ENCODE peak calls at places on chromosomes 1 and 21, in seven cellular contexts. S is iPS-NIHi11, T is body of pancreas, R is prostate gland, I is suprapubic skin, B is uterus, H is NCI-H1092 treated with DMSO at 0.1 percent for 48 hours. X is an unnamed sample.

GRCh38 chr1:228391411-228392020 is 15.1 kb downstream of the TRIM11 start:
- DNase-seq in S (no peak), T (no peak), R (no peak), I (no peak), B (no peak), H (no peak), X (no peak)

GRCh38 chr1:21217812-21218596 is 41.3 kb upstream of the EIF4G3 start:
- DNase-seq in S (peak), T (peak), R (no peak), I (no peak), B (no peak), H (peak), X (peak)

GRCh38 chr21:45014747-45015468 is 59.5 kb upstream of the ADARB1 start:
- DNase-seq in S (no peak), T (no peak), R (no peak), I (peak), B (no peak), H (no peak), X (peak)

GRCh38 chr1:32286763-32287162 is 5.1 kb upstream of the HDAC1 start:
- DNase-seq in S (no peak), T (no peak), R (no peak), I (no peak), B (no peak), H (no peak), X (no peak)

GRCh38 chr1:94866178-94866822 is 46.1 kb downstream of the SLC44A3 start:
- DNase-seq in S (peak), T (no peak), R (no peak), I (no peak), B (no peak), H (peak), X (no peak)

GRCh38 chr21:24220466-24220865 is 1386.8 kb downstream of the MRPL39 start:
- DNase-seq in S (no peak), T (no peak), R (no peak), I (no peak), B (no peak), H (no peak), X (no peak)

GRCh38 chr1:77361621-77362020 is 79.8 kb downstream of the AK5 start:
- DNase-seq in S (no peak), T (no peak), R (no peak), I (no peak), B (no peak), H (no peak), X (no peak)

GRCh38 chr1:2570261-2570794 is 14.2 kb downstream of the TNFRSF14 start:
- DNase-seq in S (no peak), T (no peak), R (no peak), I (no peak), B (no peak), H (no peak), X (no peak)

GRCh38 chr21:32726742-32727477 is 903 bp downstream of the SYNJ1 start:
- DNase-seq in S (no peak), T (peak), R (no peak), I (no peak), B (no peak), H (peak), X (peak)

GRCh38 chr1:104125935-104126334 is 376.2 kb downstream of the AMY1C start:
- DNase-seq in S (no peak), T (no peak), R (no peak), I (no peak), B (no peak), H (no peak), X (no peak)

GRCh38 chr1:21667348-21668231 is 1.6 kb downstream of the RAP1GAP start:
- DNase-seq in S (no peak), T (no peak), R (no peak), I (peak), B (no peak), H (no peak), X (no peak)

GRCh38 chr1:207853372-207853757 is 57.6 kb downstream of the CD34 start:
- DNase-seq in S (no peak), T (no peak), R (no peak), I (no peak), B (no peak), H (no peak), X (peak)

GRCh38 chr21:18608226-18608625 is 204.6 kb upstream of the TMPRSS15 start:
- DNase-seq in S (no peak), T (no peak), R (no peak), I (no peak), B (no peak), H (peak), X (no peak)

GRCh38 chr1:209831615-209832014 is 3.8 kb downstream of the UTP25 start:
- DNase-seq in S (no peak), T (no peak), R (no peak), I (no peak), B (no peak), H (no peak), X (no peak)

GRCh38 chr1:201709564-201710295 is 119.2 kb upstream of the IPO9 start:
- DNase-seq in S (peak), T (peak), R (peak), I (peak), B (peak), H (peak), X (peak)

GRCh38 chr1:150106331-150106730 is 38.8 kb downstream of the VPS45 start:
- DNase-seq in S (no peak), T (no peak), R (no peak), I (no peak), B (no peak), H (no peak), X (no peak)

GRCh38 chr21:43864313-43864805 is 664 bp upstream of the AGPAT3 start:
- DNase-seq in S (peak), T (peak), R (peak), I (no peak), B (no peak), H (peak), X (no peak)

GRCh38 chr1:29849038-29849750 is 612.9 kb downstream of the PTPRU start:
- DNase-seq in S (peak), T (peak), R (no peak), I (no peak), B (no peak), H (peak), X (peak)

GRCh38 chr1:115668579-115668978 is 26.8 kb downstream of the VANGL1 start:
- DNase-seq in S (no peak), T (no peak), R (no peak), I (no peak), B (no peak), H (no peak), X (no peak)

GRCh38 chr1:191641420-191642215 is 516.6 kb upstream of the RGS18 start:
- DNase-seq in S (no peak), T (no peak), R (no peak), I (no peak), B (no peak), H (no peak), X (no peak)

GRCh38 chr1:160625321-160625720 is 21.5 kb downstream of the SLAMF1 start:
- DNase-seq in S (no peak), T (no peak), R (no peak), I (no peak), B (no peak), H (no peak), X (no peak)

GRCh38 chr1:10980841-10981727 is 31.4 kb upstream of the TARDBP start:
- DNase-seq in S (no peak), T (no peak), R (no peak), I (no peak), B (no peak), H (no peak), X (no peak)

GRCh38 chr1:11571906-11572616 is 82.2 kb downstream of the FBXO2 start:
- DNase-seq in S (peak), T (no peak), R (no peak), I (no peak), B (no peak), H (no peak), X (no peak)

GRCh38 chr1:183908095-183908494 is 103.2 kb downstream of the RGL1 start:
- DNase-seq in S (no peak), T (no peak), R (no peak), I (no peak), B (no peak), H (no peak), X (no peak)

GRCh38 chr1:212987702-212988322 is 27.9 kb downstream of the ANGEL2 start:
- DNase-seq in S (no peak), T (no peak), R (no peak), I (no peak), B (no peak), H (no peak), X (no peak)

GRCh38 chr1:84488107-84488506 is 9.0 kb downstream of the RPF1 start:
- DNase-seq in S (no peak), T (no peak), R (no peak), I (no peak), B (no peak), H (no peak), X (no peak)

GRCh38 chr1:15620155-15620545 is 2.9 kb downstream of the DDI2 start:
- DNase-seq in S (no peak), T (no peak), R (no peak), I (no peak), B (no peak), H (no peak), X (no peak)

GRCh38 chr1:53273526-53273925 is 35.2 kb upstream of the MAGOH start:
- DNase-seq in S (no peak), T (no peak), R (no peak), I (no peak), B (no peak), H (no peak), X (no peak)

GRCh38 chr1:181986907-181987305 is 74.6 kb downstream of the ZNF648 start:
- DNase-seq in S (no peak), T (no peak), R (no peak), I (no peak), B (no peak), H (no peak), X (no peak)

GRCh38 chr1:176843352-176844297 is 320.9 kb downstream of the ASTN1 start:
- DNase-seq in S (peak), T (peak), R (no peak), I (no peak), B (peak), H (peak), X (no peak)

GRCh38 chr1:94898486-94899385 is 28.2 kb downstream of the CNN3 start:
- DNase-seq in S (no peak), T (no peak), R (no peak), I (no peak), B (no peak), H (no peak), X (no peak)

GRCh38 chr21:42846221-42846620 is 33.1 kb downstream of the WDR4 start:
- DNase-seq in S (peak), T (no peak), R (no peak), I (peak), B (no peak), H (no peak), X (peak)

GRCh38 chr1:113396585-113396984 is 6.3 kb downstream of the MAGI3 start:
- DNase-seq in S (no peak), T (peak), R (no peak), I (no peak), B (no peak), H (no peak), X (no peak)